ENCODE peak calls at places on chromosomes 12 and 14, in ten cellular contexts. A, O, W, N, T, F, I, B, J and Q are unnamed samples.

GRCh38 chr12:111597731-111598636 is 1.1 kb downstream of the ATXN2 start:
- DNase-seq in T (peak), O (peak), I (no peak), B (peak), W (peak), N (peak), J (peak), A (no peak), F (no peak), Q (peak)

GRCh38 chr14:50225974-50226297 is 5.4 kb downstream of the SOS2 start:
- DNase-seq in F (no peak), B (no peak), I (no peak), N (no peak), A (no peak), O (no peak), J (no peak), W (no peak), T (no peak), Q (no peak)

GRCh38 chr12:24979971-24980730 is 31.2 kb upstream of the BCAT1 start:
- DNase-seq in A (peak), W (no peak), I (no peak), T (no peak), F (peak), B (no peak), J (no peak), N (no peak), O (no peak), Q (no peak)

GRCh38 chr12:11968516-11968915 is 102.2 kb upstream of the BCL2L14 start:
- DNase-seq in B (no peak), F (no peak), A (no peak), J (no peak), I (no peak), W (no peak), N (no peak), T (no peak), O (no peak), Q (no peak)

GRCh38 chr12:43338848-43339526 is 213.0 kb downstream of the ADAMTS20 start:
- DNase-seq in A (peak), F (no peak), N (no peak), J (no peak), W (no peak), I (peak), T (no peak), B (no peak), O (peak), Q (no peak)

GRCh38 chr14:74912801-74913200 is 10.3 kb downstream of the RPS6KL1 start:
- DNase-seq in B (no peak), A (no peak), W (no peak), F (no peak), O (no peak), J (no peak), I (no peak), T (no peak), N (no peak), Q (no peak)

GRCh38 chr14:54796961-54797360 is 105.7 kb downstream of the GCH1 start:
- DNase-seq in I (no peak), J (no peak), B (no peak), O (no peak), F (no peak), A (no peak), W (no peak), N (no peak), T (no peak), Q (no peak)

GRCh38 chr14:93916476-93916875 is 10.7 kb upstream of the FAM181A start:
- DNase-seq in A (no peak), W (no peak), I (no peak), T (no peak), F (no peak), J (no peak), O (no peak), B (no peak), N (no peak), Q (no peak)

GRCh38 chr12:101857043-101857558 is 20.3 kb upstream of the DRAM1 start:
- DNase-seq in T (no peak), A (no peak), J (no peak), W (no peak), O (no peak), N (no peak), F (no peak), B (no peak), I (no peak), Q (no peak)

GRCh38 chr14:52348796-52349195 is 34.7 kb downstream of the PTGER2 start:
- DNase-seq in B (no peak), I (no peak), F (no peak), T (no peak), W (no peak), N (no peak), J (no peak), A (no peak), O (no peak), Q (no peak)

GRCh38 chr12:51326762-51327439 is 2.9 kb upstream of the BIN2 start:
- DNase-seq in J (no peak), W (no peak), N (no peak), O (no peak), A (no peak), F (no peak), B (no peak), T (peak), I (peak), Q (no peak)

GRCh38 chr12:89832336-89832735 is 123.7 kb upstream of the ATP2B1 start:
- DNase-seq in J (no peak), A (no peak), I (no peak), T (no peak), N (no peak), W (no peak), B (no peak), O (no peak), F (no peak), Q (no peak)

GRCh38 chr12:131104464-131105350 is 151.0 kb downstream of the ADGRD1 start:
- DNase-seq in B (peak), T (peak), J (peak), F (no peak), O (peak), A (peak), N (peak), I (no peak), W (peak), Q (peak)

GRCh38 chr12:94536040-94536965 is 76.6 kb upstream of the CEP83 start:
- DNase-seq in N (no peak), J (no peak), F (no peak), A (no peak), T (no peak), O (no peak), B (no peak), I (no peak), W (no peak), Q (peak)

GRCh38 chr14:66087231-66087630 is 398.9 kb upstream of the CCDC196 start:
- DNase-seq in T (no peak), J (no peak), I (no peak), F (no peak), B (no peak), N (no peak), W (no peak), O (no peak), A (no peak), Q (no peak)

GRCh38 chr12:51371295-51371953 is 19.8 kb downstream of the GALNT6 start:
- DNase-seq in T (no peak), F (no peak), W (peak), A (peak), N (peak), J (no peak), O (peak), I (no peak), B (no peak), Q (peak)

GRCh38 chr12:88237954-88238353 is 95.8 kb downstream of the TMTC3 start:
- DNase-seq in T (no peak), B (no peak), F (no peak), I (peak), W (no peak), A (no peak), O (no peak), N (no peak), J (no peak), Q (no peak)

GRCh38 chr12:132918680-132919079 is 31.3 kb upstream of the CHFR start:
- DNase-seq in A (no peak), I (no peak), J (no peak), T (no peak), F (no peak), B (no peak), O (no peak), W (no peak), N (no peak), Q (no peak)

GRCh38 chr12:16229676-16230075 is 47.8 kb downstream of the SLC15A5 start:
- DNase-seq in W (no peak), B (no peak), J (no peak), F (no peak), O (no peak), I (no peak), N (no peak), A (no peak), T (no peak), Q (no peak)

GRCh38 chr12:114221976-114222630 is 183.8 kb downstream of the TBX5 start:
- DNase-seq in T (no peak), I (no peak), O (no peak), A (no peak), F (no peak), B (no peak), J (no peak), N (no peak), W (no peak), Q (no peak)

GRCh38 chr14:97219356-97220017 is 422.3 kb downstream of the VRK1 start:
- DNase-seq in J (peak), I (no peak), O (peak), F (peak), N (no peak), W (no peak), B (no peak), A (no peak), T (no peak), Q (peak)

GRCh38 chr12:114476159-114476558 is 70.2 kb upstream of the TBX5 start:
- DNase-seq in O (peak), B (no peak), F (no peak), I (no peak), N (no peak), J (no peak), T (no peak), W (no peak), A (peak), Q (no peak)

GRCh38 chr12:11876301-11876700 is 194.4 kb upstream of the BCL2L14 start:
- DNase-seq in B (no peak), J (no peak), T (no peak), I (no peak), A (no peak), W (no peak), O (no peak), N (no peak), F (no peak), Q (no peak)

GRCh38 chr12:13194462-13195110 is 1.9 kb upstream of the EMP1 start:
- DNase-seq in T (no peak), W (no peak), N (no peak), F (no peak), O (peak), B (peak), J (no peak), I (no peak), A (no peak), Q (no peak)

GRCh38 chr12:100234591-100235304 is 32.1 kb downstream of the DEPDC4 start:
- DNase-seq in W (no peak), J (no peak), T (peak), A (peak), O (peak), I (peak), F (no peak), N (no peak), B (no peak), Q (no peak)

GRCh38 chr12:25694072-25694471 is 141.0 kb upstream of the LMNTD1 start:
- DNase-seq in J (no peak), B (no peak), F (no peak), N (no peak), W (no peak), I (no peak), A (peak), O (peak), T (no peak), Q (no peak)

GRCh38 chr14:68544150-68544892 is 248.5 kb downstream of the ZFP36L1 start:
- DNase-seq in T (no peak), B (peak), O (no peak), N (peak), A (no peak), J (no peak), F (peak), W (peak), I (no peak), Q (no peak)

GRCh38 chr12:11543513-11544168 is 105.8 kb upstream of the ETV6 start:
- DNase-seq in B (no peak), J (no peak), T (no peak), W (no peak), N (no peak), F (no peak), O (no peak), I (no peak), A (no peak), Q (no peak)

GRCh38 chr12:115405471-115405860 is 721.5 kb upstream of the TBX3 start:
- DNase-seq in W (no peak), N (no peak), A (no peak), B (no peak), I (no peak), O (no peak), T (no peak), J (no peak), F (no peak), Q (no peak)

GRCh38 chr14:99589031-99589441 is 15.0 kb downstream of the CCDC85C start:
- DNase-seq in O (no peak), T (no peak), B (no peak), J (no peak), N (no peak), W (no peak), A (no peak), F (no peak), I (no peak), Q (peak)

GRCh38 chr12:54374555-54375257 is 9.8 kb downstream of the ZNF385A start:
- DNase-seq in I (no peak), F (no peak), B (no peak), J (no peak), N (no peak), A (no peak), T (no peak), O (peak), W (no peak), Q (no peak)

GRCh38 chr14:96861568-96862310 is 64.6 kb downstream of the VRK1 start:
- DNase-seq in W (no peak), F (no peak), B (no peak), J (no peak), T (peak), I (no peak), O (no peak), A (peak), N (no peak), Q (no peak)

GRCh38 chr12:93699271-93700141 is 22.3 kb downstream of the CRADD start:
- DNase-seq in O (no peak), W (no peak), A (peak), T (no peak), I (no peak), B (no peak), N (no peak), J (no peak), F (no peak), Q (no peak)

GRCh38 chr14:20848316-20848954 is 42.8 kb upstream of the RNASE3 start:
- DNase-seq in F (no peak), N (no peak), T (no peak), B (no peak), O (no peak), A (no peak), W (no peak), I (no peak), J (no peak), Q (no peak)

GRCh38 chr12:93573552-93574223 is 1.2 kb downstream of the SOCS2 start:
- DNase-seq in B (peak), J (no peak), N (no peak), F (no peak), A (no peak), W (no peak), I (no peak), T (no peak), O (no peak), Q (no peak)

GRCh38 chr12:119683413-119683812 is 15.5 kb downstream of the PRKAB1 start:
- DNase-seq in N (no peak), I (no peak), T (no peak), B (no peak), F (no peak), J (no peak), A (no peak), O (no peak), W (no peak), Q (no peak)

GRCh38 chr12:9648701-9649531 is 20.6 kb upstream of the CLEC2D start:
- DNase-seq in A (no peak), B (no peak), I (no peak), W (no peak), T (no peak), O (no peak), F (no peak), N (no peak), J (no peak), Q (no peak)

GRCh38 chr14:101830271-101830670 is 68.8 kb downstream of the PPP2R5C start:
- DNase-seq in B (no peak), F (no peak), A (no peak), O (no peak), W (no peak), J (no peak), N (no peak), I (no peak), T (no peak), Q (no peak)

GRCh38 chr12:122845041-122845864 is 10.0 kb downstream of the HIP1R start:
- DNase-seq in I (no peak), J (peak), O (peak), B (peak), A (no peak), W (peak), F (no peak), T (no peak), N (no peak), Q (peak)

GRCh38 chr12:112025808-112026375 is 12.7 kb downstream of the ERP29 start:
- DNase-seq in B (no peak), A (no peak), W (no peak), F (no peak), J (no peak), T (no peak), N (no peak), I (no peak), O (no peak), Q (no peak)

GRCh38 chr14:79670811-79671210 is 540.5 kb downstream of the DIO2 start:
- DNase-seq in W (no peak), N (no peak), I (no peak), J (no peak), F (no peak), T (no peak), O (no peak), A (no peak), B (no peak), Q (no peak)
- TF ChIP-seq EP300 in W (no peak), N (no peak), I (no peak), J (no peak), F (no peak), T (no peak), O (no peak), A (no peak), B (no peak), Q (no peak)

GRCh38 chr14:67544590-67544989 is 11.5 kb downstream of the PLEKHH1 start:
- DNase-seq in I (no peak), A (no peak), J (no peak), W (no peak), T (no peak), O (no peak), N (no peak), F (no peak), B (no peak), Q (no peak)

GRCh38 chr14:67538501-67538900 is 5.4 kb downstream of the PLEKHH1 start:
- DNase-seq in O (no peak), F (no peak), J (no peak), N (no peak), A (no peak), T (no peak), W (peak), B (no peak), I (no peak), Q (no peak)

GRCh38 chr14:67539116-67539515 is 6.0 kb downstream of the PLEKHH1 start:
- DNase-seq in A (no peak), B (no peak), J (no peak), F (no peak), N (no peak), O (no peak), T (no peak), I (no peak), W (peak), Q (no peak)

GRCh38 chr14:67537736-67538135 is 4.6 kb downstream of the PLEKHH1 start:
- DNase-seq in A (no peak), T (no peak), O (no peak), W (no peak), J (no peak), B (no peak), N (no peak), F (no peak), I (no peak), Q (no peak)

GRCh38 chr14:67541448-67542387 is 8.6 kb downstream of the PLEKHH1 start:
- DNase-seq in O (no peak), I (no peak), W (peak), B (no peak), J (peak), A (no peak), N (peak), F (no peak), T (peak), Q (no peak)
- TF ChIP-seq POLR2AphosphoS5 in O (no peak), I (no peak), W (no peak), B (no peak), J (no peak), A (no peak), N (peak), F (no peak), T (peak), Q (no peak)

GRCh38 chr12:49636979-49637378 is 13.6 kb downstream of the PRPF40B start:
- DNase-seq in O (peak), T (peak), F (no peak), J (no peak), B (no peak), A (peak), N (peak), W (peak), I (no peak), Q (no peak)

GRCh38 chr12:49635656-49636055 is 12.3 kb downstream of the PRPF40B start:
- DNase-seq in O (no peak), I (no peak), F (no peak), J (no peak), N (no peak), W (no peak), A (no peak), B (no peak), T (no peak), Q (no peak)

GRCh38 chr12:49635036-49635435 is 11.7 kb downstream of the PRPF40B start:
- DNase-seq in F (no peak), B (no peak), N (no peak), O (no peak), I (no peak), W (no peak), A (no peak), T (no peak), J (no peak), Q (no peak)

GRCh38 chr12:49636574-49636973 is 13.2 kb downstream of the PRPF40B start:
- DNase-seq in T (no peak), W (peak), O (no peak), I (no peak), B (no peak), A (no peak), N (no peak), J (no peak), F (no peak), Q (no peak)

DNA sequence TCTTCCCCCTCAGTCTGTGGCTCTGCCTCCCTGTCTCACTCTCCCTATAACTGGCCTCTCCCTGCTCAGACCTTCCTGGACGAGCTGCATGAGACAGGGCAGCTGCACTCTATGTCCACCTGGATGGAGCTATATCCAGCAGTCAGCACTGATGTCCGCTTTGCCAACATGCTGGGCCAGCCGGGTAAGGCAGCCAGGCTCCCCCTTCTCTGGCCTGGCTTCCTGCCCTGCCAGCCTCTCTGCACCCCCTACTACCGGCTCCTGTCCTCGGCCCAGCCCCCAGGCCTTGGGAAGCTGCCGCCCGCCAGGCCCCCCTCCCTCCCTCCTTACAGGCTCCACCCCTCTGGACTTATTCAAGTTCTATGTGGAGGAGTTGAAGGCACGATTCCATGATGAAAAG is 14.0 kb downstream of the PRPF40B start:
- DNase-seq in T (no peak), W (peak), B (no peak), N (no peak), F (no peak), A (no peak), J (no peak), O (peak), I (no peak), Q (no peak)
- TF ChIP-seq CTCF in T (no peak), W (no peak), B (no peak), N (no peak), F (no peak), A (no peak), J (no peak), O (no peak), I (no peak), Q (no peak)

DNA sequence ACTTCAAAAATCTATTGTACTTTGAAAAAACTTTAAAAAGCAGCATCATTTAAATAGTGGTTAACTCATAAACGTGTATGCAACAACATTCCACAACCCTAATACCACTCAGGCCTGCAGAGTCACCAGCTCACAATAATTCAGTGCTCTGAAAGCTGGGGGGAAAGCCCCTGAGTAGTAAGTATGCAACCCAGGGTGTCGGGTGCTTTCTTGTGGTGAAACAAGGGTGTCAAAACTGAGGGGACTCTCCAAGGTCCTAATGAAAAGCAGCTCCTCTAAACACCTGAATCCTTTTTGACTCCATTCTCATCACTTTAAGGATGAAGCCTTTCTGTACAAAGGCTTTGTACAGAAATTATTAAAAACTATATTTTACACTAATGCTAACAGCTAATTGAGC is 33.7 kb downstream of the FGFR1OP2 start:
- DNase-seq in A (no peak), B (no peak), T (no peak), O (no peak), F (no peak), N (no peak), I (peak), W (no peak), J (no peak), Q (no peak)
- TF ChIP-seq EP300 in A (no peak), B (no peak), T (no peak), O (no peak), F (no peak), N (no peak), I (peak), W (no peak), J (no peak), Q (no peak)